ENCODE peak calls at places on chromosome 18, in five cellular contexts. One of them, this sample, is unnamed.

GRCh38 chr18:3008546-3008945 is 4.4 kb downstream of the LPIN2 start:
- DNase-seq in GM23338: no peak
- DNase-seq in astrocyte: peak
- DNase-seq in neural progenitor cell: no peak
- DNase-seq in HCT116: no peak
- DNase-seq in this sample: peak

GRCh38 chr18:33833847-33834246 is 255.8 kb downstream of the ASXL3 start:
- DNase-seq in GM23338: no peak
- DNase-seq in HCT116: no peak
- DNase-seq in astrocyte: no peak
- DNase-seq in neural progenitor cell: no peak
- DNase-seq in this sample: no peak

GRCh38 chr18:10843533-10843932 is 305.8 kb downstream of the PIEZO2 start:
- DNase-seq in neural progenitor cell: no peak
- DNase-seq in GM23338: no peak
- DNase-seq in astrocyte: no peak
- DNase-seq in HCT116: no peak
- DNase-seq in this sample: no peak

GRCh38 chr18:63213331-63213900 is 106.2 kb downstream of the BCL2 start:
- DNase-seq in GM23338: no peak
- DNase-seq in HCT116: no peak
- DNase-seq in astrocyte: no peak
- DNase-seq in neural progenitor cell: no peak
- DNase-seq in this sample: peak

GRCh38 chr18:26631135-26631534 is 82.8 kb upstream of the KCTD1 start:
- DNase-seq in HCT116: no peak
- DNase-seq in GM23338: no peak
- DNase-seq in astrocyte: no peak
- DNase-seq in neural progenitor cell: no peak
- DNase-seq in this sample: no peak

GRCh38 chr18:22493940-22494339 is 76.2 kb upstream of the CTAGE1 start:
- DNase-seq in GM23338: no peak
- DNase-seq in astrocyte: peak
- DNase-seq in HCT116: no peak
- DNase-seq in neural progenitor cell: no peak
- DNase-seq in this sample: no peak

GRCh38 chr18:51275712-51276473 is 78.4 kb upstream of the MEX3C start:
- DNase-seq in neural progenitor cell: no peak
- DNase-seq in GM23338: no peak
- DNase-seq in astrocyte: no peak
- DNase-seq in HCT116: no peak
- DNase-seq in this sample: peak

GRCh38 chr18:48208432-48208948 is 200.7 kb downstream of the ZBTB7C start:
- DNase-seq in neural progenitor cell: no peak
- DNase-seq in HCT116: no peak
- DNase-seq in astrocyte: no peak
- DNase-seq in GM23338: no peak
- DNase-seq in this sample: no peak

GRCh38 chr18:48951448-48952286 is 902 bp upstream of the SMAD7 start:
- DNase-seq in HCT116: no peak
- DNase-seq in GM23338: peak
- DNase-seq in astrocyte: peak
- DNase-seq in neural progenitor cell: peak
- DNase-seq in this sample: peak

GRCh38 chr18:79905389-79905911 is 46.0 kb downstream of the SLC66A2 start:
- DNase-seq in HCT116: no peak
- DNase-seq in astrocyte: peak
- DNase-seq in GM23338: no peak
- DNase-seq in neural progenitor cell: no peak
- DNase-seq in this sample: peak

GRCh38 chr18:6592522-6592921 is 137.0 kb upstream of the ARHGAP28 start:
- DNase-seq in neural progenitor cell: no peak
- DNase-seq in GM23338: no peak
- DNase-seq in HCT116: no peak
- DNase-seq in astrocyte: no peak
- DNase-seq in this sample: no peak

GRCh38 chr18:61535401-61535800 is 202.2 kb downstream of the CDH20 start:
- DNase-seq in astrocyte: no peak
- DNase-seq in GM23338: no peak
- DNase-seq in HCT116: no peak
- DNase-seq in neural progenitor cell: no peak
- DNase-seq in this sample: no peak

GRCh38 chr18:23134780-23135678 is at the start of gene CABLES1:
- DNase-seq in HCT116: no peak
- DNase-seq in neural progenitor cell: peak
- DNase-seq in GM23338: peak
- DNase-seq in astrocyte: peak
- DNase-seq in this sample: peak

GRCh38 chr18:38923136-38923535 is 1357.5 kb upstream of the CELF4 start:
- DNase-seq in astrocyte: no peak
- DNase-seq in GM23338: peak
- DNase-seq in HCT116: no peak
- DNase-seq in neural progenitor cell: no peak
- DNase-seq in this sample: no peak

GRCh38 chr18:21314721-21315120 is 72.7 kb downstream of the GREB1L start:
- DNase-seq in HCT116: peak
- DNase-seq in neural progenitor cell: no peak
- DNase-seq in GM23338: no peak
- DNase-seq in astrocyte: peak
- DNase-seq in this sample: no peak

GRCh38 chr18:42437001-42437400 is 482.0 kb downstream of the PIK3C3 start:
- DNase-seq in neural progenitor cell: no peak
- DNase-seq in GM23338: no peak
- DNase-seq in HCT116: no peak
- DNase-seq in astrocyte: no peak
- DNase-seq in this sample: no peak

GRCh38 chr18:7616661-7617060 is 49.5 kb downstream of the PTPRM start:
- DNase-seq in HCT116: no peak
- DNase-seq in neural progenitor cell: no peak
- DNase-seq in GM23338: no peak
- DNase-seq in astrocyte: peak
- DNase-seq in this sample: no peak

GRCh38 chr18:27595121-27595848 is 410.2 kb upstream of the CHST9 start:
- DNase-seq in astrocyte: no peak
- DNase-seq in HCT116: no peak
- DNase-seq in GM23338: peak
- DNase-seq in neural progenitor cell: no peak
- DNase-seq in this sample: no peak

GRCh38 chr18:67876866-67877265 is 360.3 kb upstream of the DSEL start:
- DNase-seq in GM23338: no peak
- DNase-seq in astrocyte: no peak
- DNase-seq in HCT116: no peak
- DNase-seq in neural progenitor cell: peak
- DNase-seq in this sample: no peak

GRCh38 chr18:77197073-77197472 is 52.6 kb upstream of the GALR1 start:
- DNase-seq in neural progenitor cell: no peak
- DNase-seq in GM23338: peak
- DNase-seq in astrocyte: no peak
- DNase-seq in HCT116: peak
- DNase-seq in this sample: no peak
- TF ChIP-seq CTCF in neural progenitor cell: peak
- TF ChIP-seq CTCF in GM23338: peak
- TF ChIP-seq CTCF in astrocyte: no peak
- TF ChIP-seq CTCF in HCT116: peak
- TF ChIP-seq CTCF in this sample: no peak

DNA sequence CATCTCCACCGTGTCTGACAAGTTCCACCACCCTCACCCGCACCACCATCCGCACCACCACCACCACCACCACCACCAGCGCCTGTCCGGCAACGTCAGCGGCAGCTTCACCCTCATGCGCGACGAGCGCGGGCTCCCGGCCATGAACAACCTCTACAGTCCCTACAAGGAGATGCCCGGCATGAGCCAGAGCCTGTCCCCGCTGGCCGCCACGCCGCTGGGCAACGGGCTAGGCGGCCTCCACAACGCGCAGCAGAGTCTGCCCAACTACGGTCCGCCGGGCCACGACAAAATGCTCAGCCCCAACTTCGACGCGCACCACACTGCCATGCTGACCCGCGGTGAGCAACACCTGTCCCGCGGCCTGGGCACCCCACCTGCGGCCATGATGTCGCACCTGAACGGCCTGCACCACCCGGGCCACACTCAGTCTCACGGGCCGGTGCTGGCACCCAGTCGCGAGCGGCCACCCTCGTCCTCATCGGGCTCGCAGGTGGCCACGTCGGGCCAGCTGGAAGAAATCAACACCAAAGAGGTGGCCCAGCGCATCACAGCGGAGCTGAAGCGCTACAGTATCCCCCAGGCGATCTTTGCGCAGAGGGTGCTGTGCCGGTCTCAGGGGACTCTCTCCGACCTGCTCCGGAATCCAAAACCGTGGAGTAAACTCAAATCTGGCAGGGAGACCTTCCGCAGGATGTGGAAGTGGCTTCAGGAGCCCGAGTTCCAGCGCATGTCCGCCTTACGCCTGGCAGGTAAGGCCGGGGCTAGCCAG is 1.2 kb downstream of the ONECUT2 start:
- DNase-seq in astrocyte: no peak
- DNase-seq in HCT116: no peak
- DNase-seq in GM23338: peak
- DNase-seq in neural progenitor cell: peak
- DNase-seq in this sample: no peak
- TF ChIP-seq EZH2 in astrocyte: peak
- TF ChIP-seq EZH2 in HCT116: no peak
- TF ChIP-seq EZH2 in GM23338: peak
- TF ChIP-seq EZH2 in neural progenitor cell: peak
- TF ChIP-seq EZH2 in this sample: peak

GRCh38 chr18:31685097-31686082 is 1.0 kb upstream of the B4GALT6 start:
- DNase-seq in GM23338: peak
- DNase-seq in neural progenitor cell: peak
- DNase-seq in HCT116: peak
- DNase-seq in astrocyte: peak
- DNase-seq in this sample: peak
- TF ChIP-seq CTCF in GM23338: peak
- TF ChIP-seq CTCF in neural progenitor cell: peak
- TF ChIP-seq CTCF in HCT116: peak
- TF ChIP-seq CTCF in astrocyte: no peak
- TF ChIP-seq CTCF in this sample: peak

DNA sequence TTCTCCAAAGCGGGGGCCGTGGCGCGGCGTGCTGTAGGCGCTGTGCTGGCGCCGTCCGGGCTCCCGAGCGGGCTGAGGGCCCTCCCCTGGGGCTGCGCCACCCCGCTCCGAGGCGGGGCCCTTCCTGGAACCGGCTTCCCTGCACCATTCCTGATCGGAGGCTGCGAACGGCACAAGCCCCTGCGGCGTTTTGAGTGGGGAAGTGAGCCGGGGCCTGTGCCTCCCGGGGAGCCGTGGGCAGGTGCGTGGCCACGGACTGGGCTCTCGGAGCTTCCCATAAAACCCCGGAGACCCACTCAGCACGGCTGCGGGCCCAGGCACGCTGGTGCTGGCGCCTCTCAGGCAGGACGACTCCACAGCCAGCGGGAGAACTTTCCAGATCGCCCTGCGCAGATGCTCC is 74.7 kb downstream of the PSMG2 start:
- DNase-seq in neural progenitor cell: no peak
- DNase-seq in astrocyte: no peak
- DNase-seq in GM23338: no peak
- DNase-seq in HCT116: no peak
- DNase-seq in this sample: no peak
- TF ChIP-seq EZH2 in neural progenitor cell: no peak
- TF ChIP-seq EZH2 in astrocyte: no peak
- TF ChIP-seq EZH2 in GM23338: no peak
- TF ChIP-seq EZH2 in HCT116: no peak
- TF ChIP-seq EZH2 in this sample: no peak